ENCODE peak calls at places on chromosomes 11 and 22, in seven cellular contexts. One of them, this sample, is unnamed.

GRCh38 chr22:18970948-18971315 is 34.8 kb upstream of the PRODH start:
- DNase-seq in tibial nerve: no peak
- DNase-seq in esophagus squamous epithelium: no peak
- DNase-seq in Peyer's patch: no peak
- DNase-seq in right lobe of liver: no peak
- DNase-seq in HCT116: no peak
- DNase-seq in uterus: no peak
- DNase-seq in this sample: no peak

GRCh38 chr22:24485608-24486007 is 9.5 kb upstream of the UPB1 start:
- DNase-seq in tibial nerve: no peak
- DNase-seq in uterus: no peak
- DNase-seq in right lobe of liver: no peak
- DNase-seq in HCT116: no peak
- DNase-seq in Peyer's patch: no peak
- DNase-seq in esophagus squamous epithelium: no peak
- DNase-seq in this sample: no peak

GRCh38 chr11:114362958-114363357 is 37.4 kb downstream of the C11orf71 start:
- DNase-seq in HCT116: no peak
- DNase-seq in Peyer's patch: no peak
- DNase-seq in uterus: no peak
- DNase-seq in esophagus squamous epithelium: no peak
- DNase-seq in right lobe of liver: no peak
- DNase-seq in tibial nerve: no peak
- DNase-seq in this sample: no peak

GRCh38 chr22:39240841-39241631 is 3.7 kb downstream of the PDGFB start:
- DNase-seq in Peyer's patch: peak; percentile 80
- DNase-seq in HCT116: peak; percentile 64
- DNase-seq in right lobe of liver: no peak
- DNase-seq in tibial nerve: no peak
- DNase-seq in uterus: no peak
- DNase-seq in esophagus squamous epithelium: no peak
- DNase-seq in this sample: peak; percentile 57

GRCh38 chr22:38069372-38070249 is 12.4 kb downstream of the PICK1 start:
- DNase-seq in esophagus squamous epithelium: no peak
- DNase-seq in Peyer's patch: no peak
- DNase-seq in right lobe of liver: peak; percentile 38
- DNase-seq in uterus: peak; percentile 71
- DNase-seq in tibial nerve: peak; percentile 38
- DNase-seq in HCT116: no peak
- DNase-seq in this sample: peak; percentile 97

GRCh38 chr11:34288482-34288881 is 69.3 kb downstream of the ABTB2 start:
- DNase-seq in esophagus squamous epithelium: no peak
- DNase-seq in uterus: no peak
- DNase-seq in right lobe of liver: no peak
- DNase-seq in Peyer's patch: no peak
- DNase-seq in HCT116: no peak
- DNase-seq in tibial nerve: no peak
- DNase-seq in this sample: no peak

GRCh38 chr11:125892071-125892470 is 4.6 kb downstream of the HYLS1 start:
- DNase-seq in tibial nerve: no peak
- DNase-seq in HCT116: no peak
- DNase-seq in right lobe of liver: no peak
- DNase-seq in Peyer's patch: no peak
- DNase-seq in uterus: no peak
- DNase-seq in esophagus squamous epithelium: no peak
- DNase-seq in this sample: no peak

GRCh38 chr22:35023692-35024363 is 42.1 kb upstream of the ISX start:
- DNase-seq in uterus: peak; percentile 24
- DNase-seq in Peyer's patch: peak; percentile 86
- DNase-seq in HCT116: peak; percentile 28
- DNase-seq in esophagus squamous epithelium: no peak
- DNase-seq in right lobe of liver: peak; percentile 74
- DNase-seq in tibial nerve: peak; percentile 46
- DNase-seq in this sample: no peak

GRCh38 chr11:120756931-120757330 is 245.4 kb downstream of the GRIK4 start:
- DNase-seq in Peyer's patch: no peak
- DNase-seq in HCT116: no peak
- DNase-seq in right lobe of liver: no peak
- DNase-seq in esophagus squamous epithelium: no peak
- DNase-seq in tibial nerve: no peak
- DNase-seq in uterus: no peak
- DNase-seq in this sample: no peak

GRCh38 chr11:62005231-62005661 is 37.8 kb upstream of the FTH1 start:
- DNase-seq in Peyer's patch: no peak
- DNase-seq in tibial nerve: peak; percentile 30
- DNase-seq in right lobe of liver: no peak
- DNase-seq in uterus: no peak
- DNase-seq in HCT116: no peak
- DNase-seq in esophagus squamous epithelium: no peak
- DNase-seq in this sample: no peak

GRCh38 chr22:25395915-25396314 is 168.6 kb upstream of the GRK3 start:
- DNase-seq in uterus: no peak
- DNase-seq in Peyer's patch: no peak
- DNase-seq in HCT116: no peak
- DNase-seq in tibial nerve: no peak
- DNase-seq in right lobe of liver: no peak
- DNase-seq in esophagus squamous epithelium: no peak
- DNase-seq in this sample: no peak

GRCh38 chr22:17597217-17597616 is 31.3 kb downstream of the ATP6V1E1 start:
- DNase-seq in uterus: no peak
- DNase-seq in right lobe of liver: no peak
- DNase-seq in HCT116: no peak
- DNase-seq in tibial nerve: no peak
- DNase-seq in Peyer's patch: no peak
- DNase-seq in esophagus squamous epithelium: no peak
- DNase-seq in this sample: no peak

GRCh38 chr11:5922749-5923426 is 19.2 kb upstream of the OR56A3 start:
- DNase-seq in uterus: no peak
- DNase-seq in esophagus squamous epithelium: no peak
- DNase-seq in right lobe of liver: no peak
- DNase-seq in Peyer's patch: no peak
- DNase-seq in tibial nerve: no peak
- DNase-seq in HCT116: peak; percentile 2
- DNase-seq in this sample: no peak

GRCh38 chr22:43723816-43724215 is 88.3 kb downstream of the EFCAB6 start:
- DNase-seq in HCT116: no peak
- DNase-seq in uterus: no peak
- DNase-seq in right lobe of liver: no peak
- DNase-seq in esophagus squamous epithelium: no peak
- DNase-seq in Peyer's patch: no peak
- DNase-seq in tibial nerve: no peak
- DNase-seq in this sample: no peak

GRCh38 chr11:104870910-104871309 is 27.4 kb downstream of the CASP12 start:
- DNase-seq in HCT116: no peak
- DNase-seq in Peyer's patch: no peak
- DNase-seq in right lobe of liver: no peak
- DNase-seq in tibial nerve: no peak
- DNase-seq in uterus: no peak
- DNase-seq in esophagus squamous epithelium: no peak
- DNase-seq in this sample: no peak
- H3K4me3 ChIP-seq in HCT116: no peak overlapping the region
- H3K4me3 ChIP-seq in Peyer's patch: no peak overlapping the region
- H3K4me3 ChIP-seq in right lobe of liver: no peak overlapping the region
- H3K4me3 ChIP-seq in tibial nerve: no peak overlapping the region
- H3K4me3 ChIP-seq in uterus: no peak overlapping the region
- H3K4me3 ChIP-seq in esophagus squamous epithelium: no peak overlapping the region
- H3K4me3 ChIP-seq in this sample: no peak overlapping the region

DNA sequence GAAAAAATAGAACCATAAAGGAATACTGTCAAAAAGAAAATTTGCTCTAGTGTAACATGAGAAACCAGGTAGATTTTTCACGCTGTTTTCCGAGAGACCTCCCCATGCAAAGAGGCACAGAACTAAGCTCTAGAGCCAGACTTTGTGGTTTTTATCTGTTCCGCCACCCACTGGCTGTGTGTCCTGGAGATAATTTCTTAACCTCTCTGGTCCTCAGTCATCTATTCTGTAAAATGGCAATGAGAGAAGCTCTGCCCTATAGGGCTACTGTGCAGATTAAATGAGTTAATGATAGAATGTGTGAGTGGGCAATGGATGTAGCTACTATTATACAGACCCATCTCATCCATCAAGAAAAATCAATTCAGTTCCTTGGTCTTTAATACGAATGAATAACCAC is 9.4 kb upstream of the SIGIRR start:
- DNase-seq in esophagus squamous epithelium: no peak
- DNase-seq in uterus: no peak
- DNase-seq in HCT116: no peak
- DNase-seq in tibial nerve: no peak
- DNase-seq in right lobe of liver: no peak
- DNase-seq in Peyer's patch: no peak
- DNase-seq in this sample: no peak
- H3K27ac ChIP-seq in esophagus squamous epithelium: no peak overlapping the region
- H3K27ac ChIP-seq in uterus: no peak overlapping the region
- H3K27ac ChIP-seq in HCT116: no peak overlapping the region
- H3K27ac ChIP-seq in tibial nerve: no peak overlapping the region
- H3K27ac ChIP-seq in right lobe of liver: no peak overlapping the region
- H3K27ac ChIP-seq in Peyer's patch: no peak overlapping the region
- H3K27ac ChIP-seq in this sample: no peak overlapping the region

DNA sequence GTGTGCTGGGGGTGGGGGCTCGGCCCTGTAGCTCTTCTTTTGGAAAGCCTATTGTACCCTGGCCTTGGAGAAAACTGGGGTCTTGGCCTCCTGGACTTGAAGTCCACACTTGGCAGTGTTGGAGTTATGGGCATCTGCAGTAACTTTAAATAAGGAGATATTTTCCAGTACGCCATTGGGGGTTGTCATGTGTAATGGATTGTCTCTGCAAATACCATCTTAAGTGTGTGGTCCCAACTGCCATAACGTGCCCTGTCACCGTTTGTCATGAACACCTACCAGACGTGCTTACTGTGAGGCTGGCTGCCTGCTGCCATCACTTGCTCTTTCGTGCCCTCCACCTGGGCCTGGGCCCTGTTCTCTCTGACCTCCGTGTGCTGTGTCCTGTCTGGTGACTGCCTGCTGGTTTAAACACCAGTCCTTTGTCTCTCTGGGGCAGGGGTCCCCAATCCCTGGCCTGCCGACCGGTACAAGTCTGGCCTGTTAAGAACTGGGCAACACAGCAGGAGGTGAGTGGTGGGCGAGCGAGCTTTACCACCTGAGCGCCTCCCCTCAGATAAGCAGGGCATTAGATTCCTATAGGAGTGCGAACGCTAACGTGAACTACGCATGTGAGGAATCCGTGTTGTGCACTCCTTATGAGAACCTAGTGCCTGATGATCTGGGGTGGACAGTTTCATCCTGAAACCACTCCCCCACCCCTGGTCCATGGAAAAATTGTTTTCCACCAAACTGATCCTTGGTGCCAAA is 3.6 kb upstream of the ZDHHC8 start:
- DNase-seq in esophagus squamous epithelium: no peak
- DNase-seq in HCT116: no peak
- DNase-seq in right lobe of liver: no peak
- DNase-seq in tibial nerve: no peak
- DNase-seq in Peyer's patch: no peak
- DNase-seq in uterus: no peak
- DNase-seq in this sample: no peak
- TF ChIP-seq POLR2A in esophagus squamous epithelium: no peak
- TF ChIP-seq POLR2A in HCT116: no peak
- TF ChIP-seq POLR2A in right lobe of liver: no peak
- TF ChIP-seq POLR2A in tibial nerve: no peak
- TF ChIP-seq POLR2A in Peyer's patch: no peak
- TF ChIP-seq POLR2A in uterus: no peak
- TF ChIP-seq POLR2A in this sample: no peak

GRCh38 chr11:122205036-122205435 is 89.0 kb upstream of the BLID start:
- DNase-seq in right lobe of liver: no peak
- DNase-seq in esophagus squamous epithelium: no peak
- DNase-seq in HCT116: no peak
- DNase-seq in uterus: no peak
- DNase-seq in tibial nerve: no peak
- DNase-seq in Peyer's patch: no peak
- DNase-seq in this sample: no peak
- H3K4me3 ChIP-seq in right lobe of liver: no peak overlapping the region
- H3K4me3 ChIP-seq in esophagus squamous epithelium: no peak overlapping the region
- H3K4me3 ChIP-seq in HCT116: no peak overlapping the region
- H3K4me3 ChIP-seq in uterus: no peak overlapping the region
- H3K4me3 ChIP-seq in tibial nerve: no peak overlapping the region
- H3K4me3 ChIP-seq in Peyer's patch: no peak overlapping the region
- H3K4me3 ChIP-seq in this sample: no peak overlapping the region

DNA sequence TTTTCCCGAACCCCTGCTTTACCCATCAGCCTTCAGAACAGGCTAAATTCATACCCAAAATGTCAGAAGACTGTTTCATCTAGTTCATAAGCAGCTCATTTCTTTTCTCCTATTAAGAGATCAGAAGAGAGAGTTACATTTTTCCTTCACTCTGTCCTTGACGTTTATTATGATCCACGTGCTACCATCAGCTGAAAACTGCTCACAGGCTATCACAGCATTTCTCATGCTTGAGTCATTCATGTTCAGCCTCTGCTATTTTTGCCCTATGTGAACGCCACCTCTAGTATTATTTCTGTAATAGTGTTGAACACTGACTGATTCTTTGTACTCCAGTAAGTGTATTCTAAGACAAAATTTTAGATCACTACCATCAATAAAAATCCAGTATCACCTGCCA is 51.9 kb downstream of the SLC1A2 start:
- DNase-seq in right lobe of liver: no peak
- DNase-seq in uterus: peak; percentile 34
- DNase-seq in esophagus squamous epithelium: no peak
- DNase-seq in HCT116: no peak
- DNase-seq in Peyer's patch: no peak
- DNase-seq in tibial nerve: no peak
- DNase-seq in this sample: peak; percentile 43
- H3K27ac ChIP-seq in right lobe of liver: no peak overlapping the region
- H3K27ac ChIP-seq in uterus: peak overlapping the region; percentile 87
- H3K27ac ChIP-seq in esophagus squamous epithelium: peak overlapping the region; percentile 11
- H3K27ac ChIP-seq in HCT116: no peak overlapping the region
- H3K27ac ChIP-seq in Peyer's patch: no peak overlapping the region
- H3K27ac ChIP-seq in tibial nerve: no peak overlapping the region
- H3K27ac ChIP-seq in this sample: peak overlapping the region; percentile 61

This sample was measured in gastrocnemius medialis.